ENCODE peak calls at places on chromosome 1, in five cellular contexts. I is CD4-positive, alpha-beta memory T cell; D is tibial nerve; K is ovary; P is effector memory CD4-positive, alpha-beta T cell. C is an unnamed sample.

GRCh38 chr1:92994105-92994712 is 32.9 kb upstream of the DIPK1A start:
- DNase-seq in I (peak; percentile 79), K (peak; percentile 68), P (peak; percentile 32), D (peak; percentile 16), C (peak; percentile 37)

GRCh38 chr1:230113605-230114241 is 46.7 kb downstream of the GALNT2 start:
- DNase-seq in I (no peak), P (no peak), K (peak; percentile 58), D (no peak), C (peak; percentile 75)

GRCh38 chr1:167059045-167059728 is 31.0 kb downstream of the GPA33 start:
- DNase-seq in D (peak; percentile 62), P (peak; percentile 44), K (peak; percentile 38), I (peak; percentile 54), C (peak; percentile 86)

GRCh38 chr1:182185822-182186756 is 124.6 kb upstream of the ZNF648 start:
- DNase-seq in D (no peak), I (no peak), K (no peak), P (no peak), C (no peak)

GRCh38 chr1:178959543-178960460 is 65.9 kb upstream of the FAM20B start:
- DNase-seq in P (no peak), K (no peak), D (no peak), I (no peak), C (no peak)

GRCh38 chr1:32925360-32926142 is 24.4 kb upstream of the TMEM54 start:
- DNase-seq in I (peak; percentile 14), K (no peak), D (no peak), P (no peak), C (peak; percentile 68)

GRCh38 chr1:34019741-34020552 is 145.1 kb downstream of the CSMD2 start:
- DNase-seq in I (no peak), K (no peak), D (no peak), P (no peak), C (no peak)

GRCh38 chr1:84956655-84957054 is 40.3 kb downstream of the MCOLN2 start:
- DNase-seq in K (no peak), P (no peak), D (no peak), I (no peak), C (no peak)

GRCh38 chr1:196361112-196361714 is 247.0 kb downstream of the KCNT2 start:
- DNase-seq in D (no peak), P (no peak), K (no peak), I (no peak), C (no peak)

GRCh38 chr1:226990133-226990716 is 50.1 kb downstream of the COQ8A start:
- DNase-seq in K (peak; percentile 51), I (peak; percentile 18), P (no peak), D (no peak), C (peak; percentile 60)

DNA sequence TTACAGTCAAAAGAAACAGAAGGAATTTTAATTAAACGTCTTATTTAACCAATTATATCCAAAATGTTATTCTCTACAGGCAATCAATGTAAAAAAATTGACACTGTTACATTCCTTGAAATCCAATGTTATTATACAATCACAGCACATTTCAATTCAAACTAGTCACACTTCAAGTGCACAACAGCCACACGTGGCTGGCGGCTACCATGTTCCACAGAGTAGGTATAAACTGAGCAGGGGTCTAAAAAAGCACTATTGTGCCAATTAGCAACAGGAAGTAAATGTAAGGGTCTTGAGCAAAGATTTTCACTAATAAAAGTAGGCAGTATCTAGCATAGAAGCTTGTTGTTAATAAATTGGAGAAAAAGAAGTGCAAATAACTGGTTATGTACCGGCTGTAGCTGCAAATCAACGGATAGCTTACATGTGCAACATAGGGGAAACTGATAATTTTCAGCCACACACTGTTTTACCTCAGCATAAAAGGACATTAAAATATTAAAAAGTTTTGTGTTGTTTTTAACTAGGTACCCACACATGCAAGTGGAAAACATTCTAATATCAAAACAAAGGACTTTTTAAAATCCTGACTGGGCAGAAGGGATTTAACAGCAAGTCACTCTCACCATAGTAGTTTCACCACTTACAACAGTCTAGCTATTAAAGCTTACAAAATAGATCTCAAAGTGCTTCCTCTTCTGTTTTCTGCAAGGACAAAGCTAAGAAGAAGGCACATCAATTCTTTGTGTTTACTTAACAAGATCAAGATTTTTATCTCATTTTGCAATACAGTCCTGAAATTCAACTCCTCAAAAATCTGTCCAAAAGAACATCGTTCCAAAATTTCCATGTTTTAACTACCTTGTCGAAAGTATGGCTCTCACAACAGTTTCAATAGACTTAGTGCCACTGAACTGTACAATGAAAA is 2.5 kb downstream of the CSDE1 start:
- DNase-seq in I (no peak), K (no peak), D (no peak), P (no peak), C (no peak)
- H3K27ac ChIP-seq in I (peak overlapping the region; percentile 100), K (no peak overlapping the region), D (no peak overlapping the region), P (peak overlapping the region; percentile 100), C (no peak overlapping the region)

GRCh38 chr1:47235280-47235679 is 3.3 kb upstream of the TAL1 start:
- DNase-seq in K (no peak), I (no peak), P (no peak), D (no peak), C (peak; percentile 56)
- H3K27me3 ChIP-seq in K (peaks cover 5% of the 10 kb centered on the region), I (peaks cover 25% of the 10 kb centered on the region), P (peaks cover 27% of the 10 kb centered on the region), D (peaks cover under 1% of the 10 kb centered on the region), C (no peaks in the 10 kb centered on the region)

DNA sequence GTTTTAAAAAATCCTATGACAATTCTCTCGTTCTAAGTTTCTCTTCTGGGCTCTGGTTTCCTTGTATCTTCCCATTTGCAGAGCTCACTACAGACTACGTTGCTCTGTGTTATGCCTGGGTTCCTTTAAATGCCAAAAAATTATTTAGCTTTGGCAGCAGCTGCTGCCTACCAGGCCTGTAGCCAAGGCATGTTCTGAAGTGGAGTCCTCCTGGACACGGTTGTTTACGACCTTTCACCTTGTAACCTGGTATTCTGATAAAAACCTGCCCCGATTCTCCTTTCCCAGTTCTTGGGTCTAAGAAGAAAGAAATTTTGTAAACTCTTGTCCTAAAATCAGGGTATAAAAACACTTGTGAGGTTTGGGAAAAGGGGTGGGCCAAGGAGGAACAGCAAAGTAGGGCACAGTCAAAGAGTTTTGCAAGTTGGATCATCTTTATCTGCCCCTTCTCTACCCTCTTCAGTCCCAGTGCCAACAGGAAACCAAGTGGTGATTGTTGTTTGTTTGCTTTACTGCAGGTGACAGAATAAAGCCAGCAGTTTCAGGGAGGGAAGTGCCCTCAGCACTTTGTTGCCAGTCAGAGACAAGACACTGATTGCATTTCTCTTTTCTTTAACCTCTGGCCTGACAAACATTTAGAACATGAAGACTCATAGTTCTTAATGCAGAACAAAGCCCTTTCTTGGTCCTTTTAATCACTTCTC is 3.1 kb upstream of the TXNIP start:
- DNase-seq in P (no peak), K (peak; percentile 57), I (peak; percentile 56), D (no peak), C (no peak)
- H3K4me1 ChIP-seq in P (peaks cover 37% of the 10 kb centered on the region), K (peaks cover 5% of the 10 kb centered on the region), I (peaks cover 68% of the 10 kb centered on the region), D (peaks cover 25% of the 10 kb centered on the region), C (peaks cover 12% of the 10 kb centered on the region)

GRCh38 chr1:160549665-160550006 is 26.6 kb upstream of the SLAMF6 start:
- DNase-seq in K (no peak), I (no peak), D (no peak), P (no peak), C (no peak)

GRCh38 chr1:160546942-160547341 is 23.9 kb upstream of the SLAMF6 start:
- DNase-seq in P (no peak), I (no peak), D (no peak), K (no peak), C (peak; percentile 31)

GRCh38 chr1:160548183-160548582 is 25.1 kb upstream of the SLAMF6 start:
- DNase-seq in K (no peak), D (no peak), P (no peak), I (no peak), C (no peak)

GRCh38 chr1:160548960-160549664 is 26.1 kb upstream of the SLAMF6 start:
- DNase-seq in D (no peak), K (no peak), P (no peak), I (no peak), C (no peak)

GRCh38 chr1:160547371-160547901 is 24.4 kb upstream of the SLAMF6 start:
- DNase-seq in K (no peak), P (no peak), I (no peak), D (no peak), C (no peak)
- H3K27ac ChIP-seq in K (no peak overlapping the region), P (no peak overlapping the region), I (no peak overlapping the region), D (no peak overlapping the region), C (no peak overlapping the region)

DNA sequence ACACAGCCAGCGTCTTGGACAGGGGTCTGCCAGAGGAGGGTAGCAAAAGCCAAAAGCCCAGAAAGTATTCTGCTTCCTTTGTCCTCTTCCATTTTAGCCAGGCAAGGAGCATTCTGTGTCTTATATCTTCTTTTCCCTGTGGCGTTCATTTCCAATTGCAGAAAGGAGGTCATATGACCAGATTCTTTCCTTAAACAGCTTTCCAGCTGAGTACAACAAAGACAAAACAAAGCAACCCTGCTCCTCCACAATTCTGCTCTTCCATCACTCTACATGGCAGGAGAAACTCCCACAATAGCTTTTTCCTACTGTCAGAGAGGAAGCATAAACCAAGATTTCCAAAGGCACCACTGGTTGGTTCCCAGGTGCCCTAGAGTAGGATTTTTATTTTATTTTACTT is 19.7 kb downstream of the ENSA start:
- DNase-seq in I (no peak), P (no peak), D (no peak), K (no peak), C (no peak)
- H3K27me3 ChIP-seq in I (no peaks in the 10 kb centered on the region), P (no peaks in the 10 kb centered on the region), D (no peaks in the 10 kb centered on the region), K (no peaks in the 10 kb centered on the region), C (no peaks in the 10 kb centered on the region)

DNA sequence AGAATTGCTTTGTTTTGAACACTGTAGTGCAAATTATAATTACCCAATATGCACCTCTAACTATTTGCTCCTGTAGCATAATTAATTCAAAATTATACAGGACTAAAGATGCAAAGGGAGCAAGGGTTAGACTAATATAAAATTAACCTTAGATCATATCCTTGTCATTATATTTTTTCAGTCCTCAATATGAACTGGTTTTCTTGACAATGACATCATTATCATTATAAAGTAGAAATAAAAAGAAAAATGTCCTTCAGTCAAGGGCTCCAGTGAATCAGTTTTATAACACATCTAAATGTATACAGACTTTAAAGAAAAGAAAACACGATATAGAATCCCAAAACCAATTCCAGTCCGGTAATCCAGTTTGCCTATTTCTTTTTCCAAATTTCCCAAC is 15.7 kb downstream of the DPYD start:
- DNase-seq in P (no peak), K (no peak), D (no peak), I (no peak), C (no peak)
- H3K4me1 ChIP-seq in P (peaks cover 5% of the 10 kb centered on the region), K (peaks cover 2% of the 10 kb centered on the region), D (peaks cover 29% of the 10 kb centered on the region), I (peaks cover 19% of the 10 kb centered on the region), C (peaks cover 7% of the 10 kb centered on the region)

GRCh38 chr1:108107658-108108057 is 92.5 kb downstream of the SLC25A24 start:
- DNase-seq in I (no peak), P (no peak), K (no peak), D (no peak), C (no peak)
- H3K27ac ChIP-seq in I (no peak overlapping the region), P (no peak overlapping the region), K (no peak overlapping the region), D (no peak overlapping the region), C (no peak overlapping the region)

GRCh38 chr1:36737767-36738166 is 255.1 kb upstream of the CSF3R start:
- DNase-seq in I (no peak), K (no peak), D (no peak), P (no peak), C (no peak)
- H3K27me3 ChIP-seq in I (peaks cover 5% of the 10 kb centered on the region), K (no peaks in the 10 kb centered on the region), D (no peaks in the 10 kb centered on the region), P (peaks cover 6% of the 10 kb centered on the region), C (no peaks in the 10 kb centered on the region)

GRCh38 chr1:170487503-170487902 is 44.5 kb upstream of the GORAB start:
- DNase-seq in D (no peak), K (no peak), I (no peak), P (no peak), C (no peak)

GRCh38 chr1:170494369-170494768 is 37.6 kb upstream of the GORAB start:
- DNase-seq in I (no peak), P (no peak), D (no peak), K (no peak), C (peak; percentile 43)

GRCh38 chr1:170495006-170495405 is 37.0 kb upstream of the GORAB start:
- DNase-seq in P (no peak), I (no peak), D (no peak), K (no peak), C (no peak)

GRCh38 chr1:170491291-170491690 is 40.7 kb upstream of the GORAB start:
- DNase-seq in P (no peak), D (no peak), K (no peak), I (no peak), C (no peak)
- H3K4me1 ChIP-seq in P (peaks cover 4% of the 10 kb centered on the region), D (no peaks in the 10 kb centered on the region), K (no peaks in the 10 kb centered on the region), I (peaks cover 3% of the 10 kb centered on the region), C (no peaks in the 10 kb centered on the region)